ENCODE peak calls at places on chromosomes 6 and 20, in eight cellular contexts. Y is MM.1S, O is upper lobe of right lung, L is K562, G is mucosa of descending colon, E is GM12865, R is fibroblast of the aortic adventitia, D is coronary artery. S is an unnamed sample.

GRCh38 chr20:45343867-45344721 is 4.1 kb downstream of the SDC4 start:
- DNase-seq in Y (no peak), R (peak), D (peak), E (no peak), O (no peak), L (peak), G (peak), S (no peak)

GRCh38 chr6:1611572-1612385 is 2.1 kb downstream of the FOXC1 start:
- DNase-seq in D (no peak), E (no peak), Y (no peak), L (no peak), O (no peak), G (no peak), R (peak), S (no peak)

GRCh38 chr6:47787620-47788497 is 6.0 kb downstream of the OPN5 start:
- DNase-seq in L (peak), Y (peak), E (peak), G (peak), R (peak), O (peak), D (no peak), S (no peak)

GRCh38 chr6:162964703-162965140 is 236.9 kb downstream of the PACRG start:
- DNase-seq in G (peak), L (no peak), O (no peak), D (no peak), R (peak), Y (no peak), E (no peak), S (peak)

GRCh38 chr6:139369568-139370046 is 4.8 kb downstream of the CITED2 start:
- DNase-seq in L (peak), G (no peak), Y (peak), O (no peak), R (peak), E (peak), D (no peak), S (no peak)

GRCh38 chr20:58033026-58033536 is 195.4 kb downstream of the ANKRD60 start:
- DNase-seq in Y (no peak), L (no peak), G (no peak), R (no peak), E (no peak), D (no peak), O (no peak), S (no peak)

GRCh38 chr6:156379946-156380707 is 397.1 kb upstream of the ARID1B start:
- DNase-seq in L (no peak), O (no peak), G (no peak), Y (no peak), E (no peak), D (no peak), R (peak), S (no peak)

GRCh38 chr20:48194026-48194425 is 408.7 kb upstream of the SULF2 start:
- DNase-seq in Y (no peak), R (no peak), L (no peak), D (no peak), E (no peak), O (no peak), G (peak), S (no peak)

GRCh38 chr6:53410508-53411258 is 61.9 kb upstream of the ELOVL5 start:
- DNase-seq in G (peak), O (peak), Y (peak), R (peak), D (no peak), E (peak), L (peak), S (no peak)

GRCh38 chr6:50819527-50819905 is 845 bp downstream of the TFAP2B start:
- DNase-seq in G (no peak), O (no peak), Y (no peak), D (no peak), E (no peak), R (no peak), L (no peak), S (no peak)

GRCh38 chr6:75532521-75532920 is 38.9 kb upstream of the FILIP1 start:
- DNase-seq in L (no peak), E (no peak), O (no peak), D (no peak), R (peak), G (no peak), Y (no peak), S (no peak)

GRCh38 chr6:16684896-16685554 is 76.2 kb downstream of the ATXN1 start:
- DNase-seq in D (no peak), E (peak), L (no peak), R (peak), Y (no peak), G (no peak), O (no peak), S (no peak)

GRCh38 chr6:35062676-35063574 is 78.2 kb downstream of the TCP11 start:
- DNase-seq in O (no peak), D (no peak), G (no peak), R (no peak), E (no peak), L (no peak), Y (no peak), S (no peak)

GRCh38 chr6:3157151-3157933 is at the start of gene TUBB2A:
- DNase-seq in G (peak), R (peak), E (peak), O (peak), Y (peak), L (peak), D (peak), S (no peak)

GRCh38 chr6:137202078-137202477 is 17.1 kb downstream of the IFNGR1 start:
- DNase-seq in D (no peak), E (peak), G (no peak), R (no peak), O (no peak), L (no peak), Y (no peak), S (no peak)

GRCh38 chr20:25246182-25246943 is 1.5 kb upstream of the PYGB start:
- DNase-seq in R (no peak), G (no peak), L (no peak), D (no peak), E (peak), O (no peak), Y (peak), S (no peak)

GRCh38 chr20:48354320-48355263 is 473.2 kb downstream of the PREX1 start:
- DNase-seq in E (no peak), O (no peak), L (no peak), D (no peak), G (no peak), Y (no peak), R (no peak), S (no peak)

GRCh38 chr6:155079985-155080452 is 84.9 kb downstream of the TIAM2 start:
- DNase-seq in O (no peak), R (no peak), E (peak), G (no peak), L (peak), Y (no peak), D (no peak), S (no peak)

GRCh38 chr6:122372647-122373046 is 26.8 kb upstream of the HSF2 start:
- DNase-seq in R (peak), G (no peak), L (no peak), Y (no peak), O (no peak), E (no peak), D (no peak), S (no peak)

GRCh38 chr6:13523826-13524622 is 36.6 kb upstream of the GFOD1 start:
- DNase-seq in D (no peak), L (no peak), R (no peak), O (no peak), G (no peak), E (no peak), Y (peak), S (no peak)

DNA sequence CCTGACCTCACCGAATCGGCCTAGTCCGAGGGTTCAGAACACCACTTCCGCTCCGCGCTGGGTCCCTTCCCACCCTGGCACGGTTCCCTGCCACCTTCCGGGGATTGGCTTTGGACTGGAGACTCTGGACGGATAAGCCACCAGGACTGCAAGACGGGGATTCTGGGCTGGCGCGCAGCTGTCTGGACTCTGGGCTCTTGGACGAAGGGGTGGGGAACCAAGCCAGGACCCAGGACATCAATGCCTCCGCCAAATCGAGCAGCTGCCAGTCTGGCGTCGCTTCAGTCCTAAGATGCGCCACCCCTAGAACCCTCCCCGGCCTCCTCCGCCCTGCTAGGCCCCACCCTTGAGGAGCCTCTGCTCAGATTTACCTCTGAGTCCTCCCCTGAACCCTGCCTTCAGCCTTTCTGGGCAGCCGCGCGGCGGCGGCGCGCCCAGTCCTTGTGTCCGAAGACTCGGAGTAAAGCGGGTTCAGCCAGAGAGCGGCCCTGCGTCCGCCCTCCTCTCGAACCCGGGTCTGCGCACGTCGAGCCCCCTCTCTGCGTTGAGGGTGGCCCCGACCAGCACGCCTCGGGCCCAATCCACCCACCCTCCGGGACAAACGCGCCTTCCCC is 1.2 kb downstream of the KCNK17 start:
- DNase-seq in L (no peak), D (no peak), E (no peak), O (no peak), Y (no peak), G (no peak), R (no peak), S (no peak)
- H3K4me3 ChIP-seq in L (no peak), D (peak), E (no peak), O (peak), Y (no peak), G (no peak), R (no peak), S (no peak)

GRCh38 chr6:128554302-128554701 is 33.9 kb upstream of the PTPRK start:
- DNase-seq in D (no peak), E (no peak), L (no peak), Y (no peak), G (no peak), O (no peak), R (peak), S (no peak)
- TF ChIP-seq CTCF in D (no peak), E (no peak), L (no peak), Y (no peak), G (no peak), O (peak), R (peak), S (no peak)

GRCh38 chr20:49658508-49658907 is 55.2 kb downstream of the B4GALT5 start:
- DNase-seq in Y (no peak), D (no peak), E (no peak), G (no peak), O (no peak), R (no peak), L (no peak), S (no peak)
- H3K4me3 ChIP-seq in Y (no peak), D (no peak), E (no peak), G (no peak), O (no peak), R (no peak), L (no peak), S (no peak)

GRCh38 chr6:106508836-106509235 is 120.5 kb downstream of the RTN4IP1 start:
- DNase-seq in L (no peak), E (no peak), O (no peak), Y (no peak), G (no peak), R (peak), D (no peak), S (no peak)

GRCh38 chr6:106510090-106510970 is 119.0 kb downstream of the RTN4IP1 start:
- DNase-seq in G (peak), D (no peak), E (peak), Y (peak), O (peak), L (no peak), R (peak), S (no peak)

GRCh38 chr6:106511274-106512047 is 117.8 kb downstream of the RTN4IP1 start:
- DNase-seq in L (no peak), D (no peak), E (peak), O (peak), G (peak), R (peak), Y (no peak), S (no peak)

GRCh38 chr6:106512048-106512957 is 117.0 kb downstream of the RTN4IP1 start:
- DNase-seq in G (peak), Y (peak), O (peak), E (peak), L (no peak), D (peak), R (peak), S (no peak)

DNA sequence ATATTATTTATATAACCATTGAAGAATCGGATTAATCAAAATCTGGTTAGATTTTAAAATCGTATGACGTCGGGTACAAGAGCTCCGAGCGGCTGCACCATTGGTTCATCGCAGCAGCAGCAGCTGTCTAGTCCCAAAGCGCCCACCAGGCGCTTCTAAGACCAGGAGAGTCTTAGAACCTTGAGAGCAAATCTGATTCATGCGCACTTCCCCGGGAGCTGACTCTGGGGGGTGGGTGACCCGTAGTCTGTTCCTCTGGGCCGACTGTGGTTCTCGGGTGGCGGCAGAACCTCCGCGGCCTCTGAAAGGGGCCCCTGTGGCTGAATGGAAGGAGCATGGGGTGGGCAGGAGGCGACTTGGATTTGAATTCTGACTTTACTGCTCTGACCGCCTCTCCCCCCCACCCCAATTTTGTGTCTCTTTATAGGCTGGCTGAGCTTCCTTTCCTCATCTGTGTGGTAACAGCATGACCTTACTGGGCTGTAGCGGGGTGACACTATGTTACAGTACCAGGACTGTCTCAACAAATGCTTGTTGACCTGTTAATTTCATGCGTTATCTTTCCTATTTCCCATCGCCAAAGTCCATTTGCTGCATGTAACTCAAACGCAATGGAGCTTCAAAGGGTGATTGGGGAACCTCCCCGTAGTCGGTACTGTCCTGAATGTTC is 119.7 kb downstream of the RTN4IP1 start:
- DNase-seq in E (peak), R (no peak), G (no peak), D (no peak), Y (no peak), O (no peak), L (no peak), S (no peak)
- TF ChIP-seq CTCF in E (peak), R (peak), G (no peak), D (no peak), Y (no peak), O (no peak), L (no peak), S (peak)

GRCh38 chr20:40276291-40276690 is 412.7 kb downstream of the MAFB start:
- DNase-seq in D (no peak), L (no peak), O (no peak), G (no peak), Y (no peak), R (peak), E (no peak), S (no peak)
- H3K4me3 ChIP-seq in D (no peak), L (no peak), O (no peak), G (no peak), Y (no peak), R (no peak), E (no peak), S (no peak)

GRCh38 chr6:61886608-61887259 is 399.3 kb downstream of the KHDRBS2 start:
- DNase-seq in Y (peak), R (no peak), E (no peak), D (no peak), G (no peak), L (no peak), O (no peak), S (no peak)
- TF ChIP-seq CTCF in Y (peak), R (no peak), E (peak), D (no peak), G (no peak), L (no peak), O (no peak), S (no peak)